ENCODE peak calls at places on chromosome 13, in seven cellular contexts. One of them, this sample, is unnamed.

GRCh38 chr13:28743045-28743444 is 24.3 kb upstream of the SLC46A3 start:
- DNase-seq in C1 segment of cervical spinal cord: no peak
- DNase-seq in progenitor cell of endocrine pancreas: no peak
- DNase-seq in DMS153: no peak
- DNase-seq in iPS-NIHi11: no peak
- DNase-seq in activated naive CD4-positive, alpha-beta T cell treated with Interleukin-2 at 50 U/mL for 16 hours: no peak
- DNase-seq in stimulated activated CD4-positive, alpha-beta T cell treated with anti-CD3 and anti-CD28 coated beads, Interleukin-15, amount 100 ng/mL, for 48 hours: no peak
- DNase-seq in this sample: no peak

GRCh38 chr13:97978661-97979450 is 25.4 kb downstream of the IPO5 start:
- DNase-seq in iPS-NIHi11: no peak
- DNase-seq in DMS153: no peak
- DNase-seq in stimulated activated CD4-positive, alpha-beta T cell treated with anti-CD3 and anti-CD28 coated beads, Interleukin-15, amount 100 ng/mL, for 48 hours: no peak
- DNase-seq in C1 segment of cervical spinal cord: no peak
- DNase-seq in progenitor cell of endocrine pancreas: no peak
- DNase-seq in activated naive CD4-positive, alpha-beta T cell treated with Interleukin-2 at 50 U/mL for 16 hours: no peak
- DNase-seq in this sample: no peak

GRCh38 chr13:31786011-31786410 is 46.7 kb downstream of the RXFP2 start:
- DNase-seq in C1 segment of cervical spinal cord: no peak
- DNase-seq in progenitor cell of endocrine pancreas: no peak
- DNase-seq in activated naive CD4-positive, alpha-beta T cell treated with Interleukin-2 at 50 U/mL for 16 hours: no peak
- DNase-seq in iPS-NIHi11: no peak
- DNase-seq in stimulated activated CD4-positive, alpha-beta T cell treated with anti-CD3 and anti-CD28 coated beads, Interleukin-15, amount 100 ng/mL, for 48 hours: no peak
- DNase-seq in DMS153: no peak
- DNase-seq in this sample: no peak

GRCh38 chr13:59493436-59493965 is 670.2 kb downstream of the DIAPH3 start:
- DNase-seq in progenitor cell of endocrine pancreas: no peak
- DNase-seq in DMS153: no peak
- DNase-seq in stimulated activated CD4-positive, alpha-beta T cell treated with anti-CD3 and anti-CD28 coated beads, Interleukin-15, amount 100 ng/mL, for 48 hours: no peak
- DNase-seq in iPS-NIHi11: no peak
- DNase-seq in C1 segment of cervical spinal cord: no peak
- DNase-seq in activated naive CD4-positive, alpha-beta T cell treated with Interleukin-2 at 50 U/mL for 16 hours: no peak
- DNase-seq in this sample: no peak

GRCh38 chr13:48975101-48975925 is at the start of gene FNDC3A:
- DNase-seq in iPS-NIHi11: peak
- DNase-seq in activated naive CD4-positive, alpha-beta T cell treated with Interleukin-2 at 50 U/mL for 16 hours: no peak
- DNase-seq in C1 segment of cervical spinal cord: peak
- DNase-seq in DMS153: peak
- DNase-seq in progenitor cell of endocrine pancreas: peak
- DNase-seq in stimulated activated CD4-positive, alpha-beta T cell treated with anti-CD3 and anti-CD28 coated beads, Interleukin-15, amount 100 ng/mL, for 48 hours: peak
- DNase-seq in this sample: peak

GRCh38 chr13:39536906-39537305 is 66.1 kb downstream of the LHFPL6 start:
- DNase-seq in stimulated activated CD4-positive, alpha-beta T cell treated with anti-CD3 and anti-CD28 coated beads, Interleukin-15, amount 100 ng/mL, for 48 hours: no peak
- DNase-seq in activated naive CD4-positive, alpha-beta T cell treated with Interleukin-2 at 50 U/mL for 16 hours: no peak
- DNase-seq in C1 segment of cervical spinal cord: no peak
- DNase-seq in progenitor cell of endocrine pancreas: no peak
- DNase-seq in iPS-NIHi11: no peak
- DNase-seq in DMS153: peak
- DNase-seq in this sample: no peak

GRCh38 chr13:97810152-97810551 is 143.3 kb upstream of the IPO5 start:
- DNase-seq in DMS153: peak
- DNase-seq in activated naive CD4-positive, alpha-beta T cell treated with Interleukin-2 at 50 U/mL for 16 hours: no peak
- DNase-seq in stimulated activated CD4-positive, alpha-beta T cell treated with anti-CD3 and anti-CD28 coated beads, Interleukin-15, amount 100 ng/mL, for 48 hours: no peak
- DNase-seq in iPS-NIHi11: no peak
- DNase-seq in C1 segment of cervical spinal cord: no peak
- DNase-seq in progenitor cell of endocrine pancreas: no peak
- DNase-seq in this sample: no peak

GRCh38 chr13:100650321-100650720 is 24.3 kb downstream of the TMTC4 start:
- DNase-seq in stimulated activated CD4-positive, alpha-beta T cell treated with anti-CD3 and anti-CD28 coated beads, Interleukin-15, amount 100 ng/mL, for 48 hours: no peak
- DNase-seq in DMS153: peak
- DNase-seq in iPS-NIHi11: no peak
- DNase-seq in activated naive CD4-positive, alpha-beta T cell treated with Interleukin-2 at 50 U/mL for 16 hours: no peak
- DNase-seq in C1 segment of cervical spinal cord: peak
- DNase-seq in progenitor cell of endocrine pancreas: no peak
- DNase-seq in this sample: no peak